ENCODE peak calls at places on chromosomes 13 and 19, in four cellular contexts. S is SJCRH30, U is left lung, C is suprapubic skin. F is an unnamed sample.

GRCh38 chr13:44188257-44188656 is 185.4 kb upstream of the SERP2 start:
- DNase-seq in S (no peak), C (no peak), U (no peak), F (no peak)

GRCh38 chr13:81207221-81207620 is 866.3 kb upstream of the SPRY2 start:
- DNase-seq in U (no peak), S (no peak), C (no peak), F (no peak)

GRCh38 chr19:45140533-45140932 is 20.2 kb downstream of the NKPD1 start:
- DNase-seq in U (no peak), C (no peak), S (no peak), F (no peak)

GRCh38 chr13:84400711-84401110 is 518.4 kb upstream of the SLITRK1 start:
- DNase-seq in C (no peak), S (no peak), U (no peak), F (peak; percentile 91)

GRCh38 chr19:35757231-35757748 is 461 bp upstream of the HSPB6 start:
- DNase-seq in C (peak; percentile 90), U (peak; percentile 81), S (peak; percentile 89), F (peak; percentile 49)

GRCh38 chr19:42091300-42092266 is 15.6 kb downstream of the ZNF574 start:
- DNase-seq in U (no peak), S (peak; percentile 51), C (no peak), F (peak; percentile 46)

GRCh38 chr13:33349996-33350826 is 64.7 kb upstream of the STARD13 start:
- DNase-seq in S (peak; percentile 81), U (peak; percentile 58), C (no peak), F (peak; percentile 45)

GRCh38 chr13:81658598-81659370 is 1317.9 kb upstream of the SPRY2 start:
- DNase-seq in S (no peak), C (no peak), U (no peak), F (no peak)

GRCh38 chr19:58578430-58578925 is 5.3 kb upstream of the MZF1 start:
- DNase-seq in C (no peak), S (no peak), U (no peak), F (no peak)

GRCh38 chr19:45981350-45981749 is 7.7 kb upstream of the NOVA2 start:
- DNase-seq in U (no peak), S (no peak), C (no peak), F (no peak)

GRCh38 chr19:37926711-37927110 is 19.7 kb downstream of the SIPA1L3 start:
- DNase-seq in U (no peak), S (no peak), C (no peak), F (no peak)

GRCh38 chr19:44807652-44808462 is 1.0 kb upstream of the BCAM start:
- DNase-seq in U (peak; percentile 82), S (peak; percentile 49), C (no peak), F (no peak)

GRCh38 chr13:32048816-32049215 is 17.2 kb downstream of the FRY start:
- DNase-seq in S (no peak), C (no peak), U (no peak), F (no peak)

GRCh38 chr13:28022848-28023518 is 34.5 kb upstream of the URAD start:
- DNase-seq in C (no peak), U (no peak), S (peak; percentile 50), F (no peak)

GRCh38 chr19:18309525-18310064 is 13.3 kb downstream of the LSM4 start:
- DNase-seq in S (no peak), C (no peak), U (no peak), F (no peak)

GRCh38 chr13:30045916-30046704 is 195.7 kb upstream of the UBL3 start:
- DNase-seq in U (no peak), S (no peak), C (no peak), F (no peak)

GRCh38 chr19:47247308-47247990 is 8.9 kb upstream of the CCDC9 start:
- DNase-seq in U (peak; percentile 75), S (peak; percentile 85), C (peak; percentile 93), F (peak; percentile 83)

GRCh38 chr19:32256341-32256975 is 89.0 kb upstream of the ZNF507 start:
- DNase-seq in S (no peak), U (no peak), C (no peak), F (no peak)

GRCh38 chr13:63463782-63464610 is 2048.3 kb upstream of the PCDH20 start:
- DNase-seq in U (no peak), C (no peak), S (no peak), F (no peak)

GRCh38 chr13:27663947-27664346 is 42.3 kb downstream of the POLR1D start:
- DNase-seq in C (no peak), S (no peak), U (no peak), F (no peak)

GRCh38 chr19:10037809-10038208 is 24.5 kb downstream of the RDH8 start:
- DNase-seq in U (no peak), C (no peak), S (no peak), F (no peak)

GRCh38 chr13:21008026-21008425 is 53.4 kb downstream of the LATS2 start:
- DNase-seq in S (no peak), U (no peak), C (no peak), F (no peak)

GRCh38 chr13:59099182-59099950 is 1064.4 kb downstream of the DIAPH3 start:
- DNase-seq in C (no peak), S (peak; percentile 81), U (no peak), F (no peak)

GRCh38 chr19:43555185-43555770 is 20.0 kb downstream of the XRCC1 start:
- DNase-seq in U (peak; percentile 72), S (peak; percentile 78), C (no peak), F (peak; percentile 88)

GRCh38 chr19:39843919-39844793 is 2.0 kb downstream of the FBL start:
- DNase-seq in S (peak; percentile 81), C (no peak), U (no peak), F (peak; percentile 71)

GRCh38 chr13:108609353-108609752 is 20.1 kb upstream of the MYO16 start:
- DNase-seq in C (no peak), S (peak; percentile 24), U (no peak), F (peak; percentile 41)

GRCh38 chr19:48806518-48806817 is 4.4 kb downstream of the BCAT2 start:
- DNase-seq in S (peak; percentile 75), U (no peak), C (no peak), F (no peak)

GRCh38 chr19:2578911-2579677 is 103.2 kb downstream of the GADD45B start:
- DNase-seq in C (peak; percentile 95), S (peak; percentile 78), U (peak; percentile 88), F (peak; percentile 87)

GRCh38 chr13:51714663-51715168 is 89.2 kb downstream of the DHRS12 start:
- DNase-seq in S (no peak), U (no peak), C (no peak), F (no peak)
- H3K27ac ChIP-seq in S (no peak overlapping the region), U (peak overlapping the region; percentile 33), C (peak overlapping the region; percentile 54), F (no peak overlapping the region)

DNA sequence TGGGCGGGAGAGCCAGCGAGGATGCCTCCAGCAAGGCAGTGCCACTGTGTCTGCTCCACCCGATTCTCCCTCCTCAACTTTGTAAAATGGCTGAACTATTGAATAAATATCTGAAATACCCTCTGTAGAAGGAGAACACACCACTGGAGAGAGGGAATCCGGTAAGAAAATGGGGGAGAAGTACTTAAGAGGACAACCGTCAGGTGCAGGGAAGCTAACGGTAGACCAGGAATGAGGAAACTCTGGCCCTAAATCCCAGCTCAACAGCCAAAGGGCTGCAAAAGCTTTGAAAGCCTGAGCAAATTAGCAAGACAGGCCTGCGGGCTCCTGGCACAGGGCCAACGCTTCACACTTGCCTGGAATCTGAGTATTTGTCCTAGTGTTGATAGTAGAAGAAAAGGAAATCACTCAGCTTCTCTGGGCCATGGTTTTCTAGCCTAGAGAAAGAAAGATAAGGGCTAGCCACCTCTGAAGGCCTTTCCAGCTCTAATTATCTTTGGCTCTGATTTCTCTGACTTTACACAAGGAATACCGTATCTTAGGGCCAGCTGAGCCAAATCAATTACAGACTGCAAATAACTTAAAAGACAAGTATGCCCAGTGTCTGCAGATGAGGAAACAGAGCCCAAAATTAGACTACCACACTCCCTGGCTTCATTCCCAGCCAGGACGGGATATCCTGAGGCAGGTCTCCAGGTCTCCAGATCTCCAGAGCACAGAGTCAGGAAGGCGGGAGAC is 69.7 kb downstream of the STK24 start:
- DNase-seq in U (peak; percentile 58), S (peak; percentile 87), C (no peak), F (peak; percentile 86)
- H3K4me1 ChIP-seq in U (peaks cover 41% of the 10 kb centered on the region), S (peaks cover 68% of the 10 kb centered on the region), C (peaks cover 96% of the 10 kb centered on the region), F (peaks cover 31% of the 10 kb centered on the region)

DNA sequence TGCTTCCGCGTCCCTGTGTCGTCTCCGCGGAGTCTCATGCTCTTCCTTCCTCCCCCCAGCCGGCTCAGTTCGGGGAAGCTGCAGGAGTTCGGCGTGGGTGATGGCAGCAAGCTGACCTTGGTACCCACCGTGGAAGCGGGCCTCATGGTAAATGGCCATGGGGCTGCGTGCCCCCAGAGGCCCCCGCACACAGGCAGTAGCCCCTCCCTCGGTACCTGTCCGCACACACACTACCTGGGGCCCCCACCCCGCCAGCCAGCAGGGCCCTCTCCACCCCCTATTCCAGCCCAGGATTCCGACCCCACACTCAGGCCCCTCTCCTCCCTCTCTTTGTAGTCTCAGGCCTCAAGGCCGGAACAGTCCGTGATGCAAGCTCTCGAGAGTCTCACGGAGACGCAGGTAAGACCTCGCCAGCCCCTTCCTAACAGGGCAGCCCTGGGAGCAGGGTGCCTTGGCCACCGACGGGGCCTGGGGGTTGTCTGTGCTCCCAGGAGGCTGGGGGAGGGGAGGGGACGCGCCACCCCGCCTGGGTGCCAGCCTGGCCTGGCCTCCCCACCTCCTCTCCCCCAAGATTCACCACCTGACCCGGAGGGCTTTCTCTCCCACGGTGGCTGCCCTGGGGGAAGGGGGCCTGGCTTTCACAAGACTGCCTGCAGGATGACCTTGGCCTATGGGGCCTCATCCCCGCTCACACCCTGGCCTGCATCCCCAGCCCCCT is 3.3 kb downstream of the MIDN start:
- DNase-seq in S (no peak), C (no peak), U (peak; percentile 90), F (peak; percentile 64)
- H3K27ac ChIP-seq in S (peak overlapping the region; percentile 35), C (peak overlapping the region; percentile 99), U (peak overlapping the region; percentile 99), F (peak overlapping the region; percentile 96)

DNA sequence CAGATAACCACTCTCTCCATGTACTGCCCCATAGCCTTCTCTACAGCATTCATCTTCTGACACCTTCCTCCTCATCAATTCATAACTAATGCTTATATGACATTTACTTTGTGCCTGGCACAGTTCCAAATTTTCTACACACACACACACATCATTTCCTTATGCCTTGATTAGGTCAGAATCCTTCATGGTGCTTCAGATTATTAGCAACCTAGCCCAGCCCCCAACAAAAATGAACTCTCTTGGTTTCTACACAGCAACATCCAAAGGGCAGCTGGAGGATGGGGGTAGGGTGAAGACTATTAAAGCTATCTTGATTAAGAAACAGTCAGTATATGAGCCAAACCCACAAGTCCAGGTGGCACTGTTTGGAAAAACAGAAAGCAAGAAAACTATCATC is 3.7 kb downstream of the RUBCNL start:
- DNase-seq in S (peak; percentile 60), U (no peak), C (no peak), F (peak; percentile 30)
- H3K4me1 ChIP-seq in S (peaks cover 15% of the 10 kb centered on the region), U (no peaks in the 10 kb centered on the region), C (peaks cover 23% of the 10 kb centered on the region), F (peaks cover 24% of the 10 kb centered on the region)

GRCh38 chr19:16249826-16250434 is 52.2 kb downstream of the AP1M1 start:
- DNase-seq in C (no peak), U (no peak), S (no peak), F (no peak)
- H3K27ac ChIP-seq in C (no peak overlapping the region), U (no peak overlapping the region), S (no peak overlapping the region), F (no peak overlapping the region)